ENCODE peak calls at places on chromosomes 11 and 22, in nine cellular contexts. N is Peyer's patch, K is transverse colon, X is GM12891, E is A549, D is ovary, A is IMR-90, Z is sigmoid colon, J is NB4. V is an unnamed sample.

GRCh38 chr11:123330071-123330470 is 100.0 kb upstream of the GRAMD1B start:
- DNase-seq in J (no peak), D (no peak), X (no peak), N (no peak), K (no peak), E (no peak), A (no peak), Z (no peak), V (no peak)

GRCh38 chr11:58642120-58642625 is 19.7 kb downstream of the CNTF start:
- DNase-seq in A (no peak), E (no peak), K (no peak), J (no peak), Z (no peak), N (no peak), X (no peak), D (no peak), V (no peak)

GRCh38 chr11:72072348-72072747 is 8.0 kb downstream of the NUMA1 start:
- DNase-seq in E (peak), J (peak), K (no peak), D (no peak), N (no peak), A (peak), X (no peak), Z (no peak), V (no peak)

GRCh38 chr22:44292007-44292370 is 20.8 kb downstream of the SHISAL1 start:
- DNase-seq in D (no peak), N (no peak), A (no peak), X (no peak), K (no peak), Z (no peak), J (peak), E (no peak), V (no peak)

GRCh38 chr22:22141771-22142591 is 102.6 kb upstream of the VPREB1 start:
- DNase-seq in X (no peak), K (no peak), Z (no peak), E (no peak), J (no peak), A (no peak), N (no peak), D (no peak), V (no peak)

GRCh38 chr11:92870241-92870826 is 99.1 kb upstream of the MTNR1B start:
- DNase-seq in K (no peak), D (no peak), Z (no peak), J (no peak), N (no peak), A (peak), E (no peak), X (no peak), V (no peak)

GRCh38 chr22:41833369-41834004 is 582 bp downstream of the SREBF2 start:
- DNase-seq in A (no peak), N (peak), J (peak), Z (peak), K (peak), D (peak), E (peak), X (peak), V (peak)

GRCh38 chr11:28628412-28628811 is 520.2 kb downstream of the METTL15 start:
- DNase-seq in A (no peak), Z (no peak), X (no peak), E (no peak), K (no peak), D (no peak), J (no peak), N (no peak), V (no peak)

GRCh38 chr11:100902454-100903141 is 215.5 kb downstream of the ARHGAP42 start:
- DNase-seq in E (no peak), J (no peak), K (no peak), Z (no peak), A (no peak), X (no peak), N (no peak), D (no peak), V (no peak)

GRCh38 chr22:39664485-39665200 is 94.1 kb downstream of the CACNA1I start:
- DNase-seq in Z (no peak), A (no peak), N (peak), E (no peak), D (no peak), K (peak), J (no peak), X (no peak), V (peak)

GRCh38 chr11:113278925-113279324 is 35.5 kb upstream of the TTC12 start:
- DNase-seq in X (no peak), Z (no peak), K (no peak), A (no peak), N (no peak), J (no peak), E (no peak), D (no peak), V (no peak)

GRCh38 chr11:33452806-33453205 is 195.6 kb downstream of the HIPK3 start:
- DNase-seq in K (no peak), E (peak), D (no peak), J (no peak), Z (no peak), A (peak), X (no peak), N (no peak), V (no peak)

GRCh38 chr22:47658182-47658581 is 895.7 kb downstream of the TBC1D22A start:
- DNase-seq in Z (no peak), D (no peak), N (no peak), A (no peak), K (no peak), X (no peak), J (no peak), E (no peak), V (no peak)

GRCh38 chr11:74212533-74212932 is 41.4 kb downstream of the PPME1 start:
- DNase-seq in N (no peak), A (peak), X (no peak), D (no peak), E (no peak), Z (no peak), K (no peak), J (no peak), V (no peak)

GRCh38 chr11:47147250-47147649 is 29.4 kb downstream of the ARFGAP2 start:
- DNase-seq in E (no peak), X (no peak), D (no peak), Z (no peak), A (no peak), K (no peak), N (no peak), J (no peak), V (no peak)

GRCh38 chr11:62770778-62771143 is 435 bp upstream of the TAF6L start:
- DNase-seq in A (no peak), X (no peak), Z (peak), K (peak), D (peak), J (no peak), E (no peak), N (peak), V (peak)

GRCh38 chr11:6635082-6635932 is 16.1 kb upstream of the TPP1 start:
- DNase-seq in X (no peak), K (peak), J (peak), D (peak), N (no peak), E (no peak), Z (peak), A (peak), V (no peak)

GRCh38 chr11:12506502-12506921 is 129.1 kb downstream of the PARVA start:
- DNase-seq in Z (no peak), E (no peak), K (no peak), D (no peak), J (no peak), X (no peak), A (peak), N (no peak), V (no peak)

GRCh38 chr11:6646040-6646439 is 9.6 kb downstream of the DCHS1 start:
- DNase-seq in Z (peak), A (peak), N (no peak), D (peak), X (no peak), E (no peak), K (no peak), J (peak), V (no peak)

GRCh38 chr11:95605271-95605940 is 184.2 kb downstream of the FAM76B start:
- DNase-seq in X (no peak), D (no peak), N (no peak), J (peak), Z (no peak), K (no peak), A (no peak), E (no peak), V (no peak)

GRCh38 chr11:125542709-125543108 is 26.6 kb upstream of the EI24 start:
- DNase-seq in E (no peak), A (no peak), J (peak), K (no peak), D (no peak), Z (no peak), X (no peak), N (no peak), V (no peak)

GRCh38 chr22:19969141-19969928 is 27.7 kb upstream of the TXNRD2 start:
- DNase-seq in E (no peak), A (no peak), X (no peak), J (no peak), Z (no peak), D (no peak), N (no peak), K (no peak), V (no peak)
- TF ChIP-seq POLR2A in E (no peak), A (no peak), X (no peak), J (no peak), Z (no peak), D (no peak), N (no peak), K (no peak), V (no peak)

GRCh38 chr22:37953437-37954179 is at the start of the genes C22orf23 and POLR2F:
- DNase-seq in D (peak), A (peak), J (peak), K (peak), N (peak), E (peak), X (peak), Z (peak), V (peak)
- TF ChIP-seq POLR2A in D (peak), A (peak), J (peak), K (peak), N (peak), E (peak), X (peak), Z (peak), V (peak)

DNA sequence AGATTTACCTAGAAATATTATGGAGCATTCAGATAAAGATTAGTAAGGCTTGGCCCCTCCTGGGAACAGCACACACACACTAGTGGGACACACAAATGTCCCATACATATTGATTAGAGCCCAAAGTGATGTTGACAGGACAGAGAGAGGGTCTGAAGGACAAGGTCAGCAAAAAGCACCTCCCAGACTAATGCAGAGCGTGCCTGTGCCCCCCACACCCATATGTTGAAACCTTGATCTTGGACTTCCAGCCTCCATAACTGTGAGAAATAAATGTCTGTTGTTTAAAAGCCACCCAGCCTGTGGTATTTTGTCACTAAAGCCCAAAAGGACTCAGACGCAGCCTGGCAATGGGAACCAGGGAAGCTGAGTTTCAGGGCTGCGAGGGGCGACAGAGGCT is 27.6 kb downstream of the LRFN4 start:
- DNase-seq in E (no peak), K (no peak), D (no peak), J (no peak), N (no peak), A (no peak), X (no peak), Z (no peak), V (no peak)
- TF ChIP-seq POLR2A in E (no peak), K (no peak), D (no peak), J (no peak), N (no peak), A (no peak), X (no peak), Z (no peak), V (no peak)

DNA sequence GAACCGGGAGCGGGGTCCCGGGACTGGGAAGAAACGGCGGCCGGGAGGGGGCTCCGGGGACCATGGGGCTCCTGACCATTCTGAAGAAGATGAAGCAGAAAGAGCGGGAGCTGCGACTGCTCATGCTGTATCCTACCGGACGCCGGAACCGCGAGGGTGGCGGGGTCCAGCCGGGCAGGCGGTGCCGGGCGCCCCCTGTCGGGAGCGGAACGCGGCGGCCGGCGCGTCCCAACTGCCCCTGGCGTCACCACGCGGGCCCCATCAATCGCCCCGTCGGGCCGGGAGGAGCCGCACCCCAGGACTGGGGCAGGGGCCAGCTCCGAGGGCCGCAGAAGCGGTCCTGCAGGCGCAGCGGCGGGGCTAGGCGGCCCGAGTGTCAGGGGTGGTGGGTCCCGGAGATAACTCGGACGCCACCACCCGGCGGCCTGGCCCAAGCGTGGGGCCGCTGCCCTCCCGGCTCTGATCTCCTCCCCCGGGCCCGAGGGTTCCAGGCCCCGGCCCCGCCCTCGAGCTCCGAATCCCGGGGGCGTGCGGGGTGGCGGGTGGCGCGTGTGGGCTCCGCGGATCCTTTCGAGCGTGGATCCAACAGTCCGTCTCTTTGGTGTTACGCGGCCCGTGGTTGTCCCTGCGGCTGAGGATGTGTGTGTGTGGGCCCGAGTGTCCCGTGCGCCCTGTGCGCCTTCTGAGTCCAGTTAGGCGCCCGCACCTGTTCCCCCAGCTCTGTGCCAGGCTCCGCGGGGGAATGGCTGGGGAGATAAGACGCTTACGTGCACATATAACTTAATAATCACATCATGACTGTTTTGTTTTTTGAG is at the start of gene ARL2:
- DNase-seq in J (no peak), K (no peak), E (no peak), A (no peak), N (peak), D (no peak), Z (no peak), X (peak), V (peak)
- TF ChIP-seq POLR2A in J (peak), K (peak), E (peak), A (peak), N (peak), D (peak), Z (no peak), X (peak), V (peak)

V was measured in erythroblast.